ENCODE peak calls at places on chromosome 9, in six cellular contexts. S is GM12878, Z is GM12891, G is HepG2, W is H1, D is K562. B is an unnamed sample.
A peak's percentile ranks its signal among the peaks of the same experiment; 100 is the strongest.

GRCh38 chr9:121698627-121699270 is 47.3 kb downstream of the DAB2IP start:
- DNase-seq in S (no peak), Z (peak; percentile 50), G (no peak), W (peak; percentile 86), D (no peak), B (no peak)

GRCh38 chr9:114141553-114142548 is 13.5 kb upstream of the COL27A1 start:
- DNase-seq in S (no peak), Z (no peak), G (peak; percentile 82), W (no peak), D (no peak), B (no peak)

GRCh38 chr9:109182940-109183798 is 16.1 kb upstream of the FRRS1L start:
- DNase-seq in S (no peak), Z (no peak), G (peak; percentile 81), W (peak; percentile 58), D (peak; percentile 71), B (no peak)

GRCh38 chr9:120983259-120983837 is 56.8 kb upstream of the TRAF1 start:
- DNase-seq in S (no peak), Z (no peak), G (no peak), W (no peak), D (no peak), B (no peak)

GRCh38 chr9:78592866-78593265 is 295.9 kb downstream of the PSAT1 start:
- DNase-seq in S (no peak), Z (no peak), G (no peak), W (no peak), D (no peak), B (no peak)

GRCh38 chr9:113361304-113362018 is 12.1 kb downstream of the BSPRY start:
- DNase-seq in S (no peak), Z (no peak), G (no peak), W (no peak), D (peak; percentile 58), B (no peak)

GRCh38 chr9:120538339-120538738 is 41.6 kb downstream of the CDK5RAP2 start:
- DNase-seq in S (no peak), Z (no peak), G (peak; percentile 95), W (no peak), D (no peak), B (no peak)

GRCh38 chr9:15306068-15306756 is 804 bp downstream of the TTC39B start:
- DNase-seq in S (no peak), Z (no peak), G (peak; percentile 59), W (peak; percentile 74), D (no peak), B (no peak)

GRCh38 chr9:128420060-128420650 is 502 bp upstream of the CERCAM start:
- DNase-seq in S (no peak), Z (peak; percentile 89), G (peak; percentile 39), W (peak; percentile 83), D (peak; percentile 88), B (peak; percentile 88)

GRCh38 chr9:107732781-107733529 is 243.4 kb upstream of the KLF4 start:
- DNase-seq in S (no peak), Z (no peak), G (no peak), W (no peak), D (no peak), B (no peak)

GRCh38 chr9:38386319-38386895 is 6.1 kb upstream of the ALDH1B1 start:
- DNase-seq in S (no peak), Z (no peak), G (peak; percentile 92), W (no peak), D (no peak), B (no peak)
- TF ChIP-seq POLR2A in S (no peak), Z (no peak), G (peak; percentile 29), W (no peak), D (no peak), B (no peak)

GRCh38 chr9:132443951-132444615 is 34.1 kb downstream of the CFAP77 start:
- DNase-seq in S (no peak), Z (no peak), G (no peak), W (no peak), D (no peak), B (no peak)
- TF ChIP-seq TAF1 in S (no peak), Z (no peak), G (no peak), W (no peak), D (no peak), B (no peak)

DNA sequence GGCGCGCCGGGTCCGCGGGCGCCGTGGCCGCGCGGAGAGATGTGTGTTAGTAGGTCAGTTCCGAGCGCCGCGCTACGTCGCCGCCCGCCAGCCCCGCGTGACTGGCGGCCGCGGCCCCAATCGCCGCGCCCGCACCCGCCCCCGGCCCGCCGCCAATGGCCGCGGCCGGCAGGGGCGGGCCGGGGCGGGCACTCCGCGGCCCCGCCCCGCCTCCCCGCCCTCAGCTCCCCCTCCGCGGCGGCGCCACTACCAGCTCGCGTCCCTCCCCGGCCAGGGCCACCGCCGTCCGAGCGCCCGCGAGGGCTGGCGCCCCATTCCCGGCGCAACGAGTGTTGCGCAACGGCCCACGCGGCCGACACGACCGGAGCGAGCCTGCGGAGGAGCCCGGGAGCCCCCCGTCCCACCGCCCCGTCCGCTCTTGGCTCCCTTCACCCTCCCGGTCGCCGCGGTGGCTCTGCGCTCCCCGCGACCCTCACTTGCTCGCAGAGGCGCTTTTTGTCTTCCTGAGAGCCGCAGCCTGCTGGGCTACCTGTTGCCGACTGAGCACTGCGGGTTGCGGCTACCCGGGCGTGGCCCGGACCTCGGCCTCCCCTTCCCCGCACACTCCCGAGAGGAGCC is at the start of gene NFIL3:
- DNase-seq in S (no peak), Z (peak; percentile 74), G (peak; percentile 58), W (peak; percentile 81), D (peak; percentile 85), B (peak; percentile 66)
- TF ChIP-seq POLR2A in S (peak; percentile 57), Z (no peak), G (peak; percentile 76), W (no peak), D (peak; percentile 67), B (no peak)

GRCh38 chr9:126957687-126958053 is 43.1 kb downstream of the RALGPS1 start:
- DNase-seq in S (no peak), Z (no peak), G (no peak), W (peak; percentile 28), D (peak; percentile 23), B (no peak)
- TF ChIP-seq TAF1 in S (no peak), Z (no peak), G (no peak), W (no peak), D (no peak), B (no peak)